ENCODE peak calls at places on chromosomes 1 and 21, in ten cellular contexts. One of them, this sample, is unnamed.

GRCh38 chr1:197557302-197557701 is 218.0 kb downstream of the DENND1B start:
- DNase-seq in GDM1: no peak
- DNase-seq in stomach: no peak
- DNase-seq in GM12891: no peak
- DNase-seq in PC-3: peak; percentile 75
- DNase-seq in NCI-H2029: no peak
- DNase-seq in stimulated activated CD4-positive, alpha-beta T cell treated with anti-CD3 and anti-CD28 coated beads, TNF-alpha, amount 100 ng/mL, for 4 hours: no peak
- DNase-seq in left cardiac atrium: no peak
- DNase-seq in iris pigment epithelial cell: peak; percentile 59
- DNase-seq in heart left ventricle: no peak
- DNase-seq in this sample: no peak

GRCh38 chr1:36008546-36009197 is 75.2 kb upstream of the TEKT2 start:
- DNase-seq in GDM1: no peak
- DNase-seq in heart left ventricle: no peak
- DNase-seq in stomach: no peak
- DNase-seq in left cardiac atrium: no peak
- DNase-seq in iris pigment epithelial cell: peak; percentile 95
- DNase-seq in GM12891: no peak
- DNase-seq in NCI-H2029: no peak
- DNase-seq in stimulated activated CD4-positive, alpha-beta T cell treated with anti-CD3 and anti-CD28 coated beads, TNF-alpha, amount 100 ng/mL, for 4 hours: no peak
- DNase-seq in PC-3: peak; percentile 89
- DNase-seq in this sample: no peak

GRCh38 chr1:37606481-37607263 is 10.9 kb upstream of the GNL2 start:
- DNase-seq in left cardiac atrium: no peak
- DNase-seq in GDM1: no peak
- DNase-seq in heart left ventricle: no peak
- DNase-seq in PC-3: no peak
- DNase-seq in GM12891: no peak
- DNase-seq in stomach: no peak
- DNase-seq in NCI-H2029: no peak
- DNase-seq in stimulated activated CD4-positive, alpha-beta T cell treated with anti-CD3 and anti-CD28 coated beads, TNF-alpha, amount 100 ng/mL, for 4 hours: no peak
- DNase-seq in iris pigment epithelial cell: peak; percentile 73
- DNase-seq in this sample: no peak

GRCh38 chr1:18447509-18448220 is 33.1 kb upstream of the KLHDC7A start:
- DNase-seq in PC-3: no peak
- DNase-seq in stomach: no peak
- DNase-seq in GM12891: no peak
- DNase-seq in heart left ventricle: no peak
- DNase-seq in stimulated activated CD4-positive, alpha-beta T cell treated with anti-CD3 and anti-CD28 coated beads, TNF-alpha, amount 100 ng/mL, for 4 hours: no peak
- DNase-seq in GDM1: no peak
- DNase-seq in left cardiac atrium: no peak
- DNase-seq in iris pigment epithelial cell: no peak
- DNase-seq in NCI-H2029: no peak
- DNase-seq in this sample: no peak

GRCh38 chr1:44436401-44437394 is 31.6 kb downstream of the RNF220 start:
- DNase-seq in iris pigment epithelial cell: no peak
- DNase-seq in stimulated activated CD4-positive, alpha-beta T cell treated with anti-CD3 and anti-CD28 coated beads, TNF-alpha, amount 100 ng/mL, for 4 hours: no peak
- DNase-seq in left cardiac atrium: no peak
- DNase-seq in GM12891: no peak
- DNase-seq in NCI-H2029: peak; percentile 70
- DNase-seq in PC-3: no peak
- DNase-seq in heart left ventricle: no peak
- DNase-seq in GDM1: no peak
- DNase-seq in stomach: no peak
- DNase-seq in this sample: no peak

GRCh38 chr1:184033711-184034167 is 3.8 kb downstream of the COLGALT2 start:
- DNase-seq in stimulated activated CD4-positive, alpha-beta T cell treated with anti-CD3 and anti-CD28 coated beads, TNF-alpha, amount 100 ng/mL, for 4 hours: no peak
- DNase-seq in NCI-H2029: no peak
- DNase-seq in PC-3: no peak
- DNase-seq in iris pigment epithelial cell: no peak
- DNase-seq in GM12891: no peak
- DNase-seq in left cardiac atrium: no peak
- DNase-seq in stomach: no peak
- DNase-seq in heart left ventricle: no peak
- DNase-seq in GDM1: no peak
- DNase-seq in this sample: no peak

GRCh38 chr21:32940079-32941014 is 85.4 kb upstream of the OLIG2 start:
- DNase-seq in left cardiac atrium: peak; percentile 26
- DNase-seq in PC-3: peak; percentile 69
- DNase-seq in NCI-H2029: peak; percentile 54
- DNase-seq in heart left ventricle: peak; percentile 32
- DNase-seq in GM12891: no peak
- DNase-seq in GDM1: peak; percentile 28
- DNase-seq in stimulated activated CD4-positive, alpha-beta T cell treated with anti-CD3 and anti-CD28 coated beads, TNF-alpha, amount 100 ng/mL, for 4 hours: no peak
- DNase-seq in stomach: peak; percentile 44
- DNase-seq in iris pigment epithelial cell: peak; percentile 46
- DNase-seq in this sample: peak; percentile 50

GRCh38 chr1:26598890-26599289 is 69.3 kb downstream of the RPS6KA1 start:
- DNase-seq in GM12891: no peak
- DNase-seq in GDM1: peak; percentile 17
- DNase-seq in stimulated activated CD4-positive, alpha-beta T cell treated with anti-CD3 and anti-CD28 coated beads, TNF-alpha, amount 100 ng/mL, for 4 hours: no peak
- DNase-seq in left cardiac atrium: no peak
- DNase-seq in iris pigment epithelial cell: no peak
- DNase-seq in heart left ventricle: no peak
- DNase-seq in PC-3: no peak
- DNase-seq in NCI-H2029: no peak
- DNase-seq in stomach: no peak
- DNase-seq in this sample: no peak

GRCh38 chr1:210687582-210688279 is 359.0 kb downstream of the HHAT start:
- DNase-seq in NCI-H2029: no peak
- DNase-seq in GM12891: no peak
- DNase-seq in stomach: no peak
- DNase-seq in iris pigment epithelial cell: peak; percentile 1
- DNase-seq in stimulated activated CD4-positive, alpha-beta T cell treated with anti-CD3 and anti-CD28 coated beads, TNF-alpha, amount 100 ng/mL, for 4 hours: no peak
- DNase-seq in PC-3: peak; percentile 27
- DNase-seq in left cardiac atrium: no peak
- DNase-seq in GDM1: no peak
- DNase-seq in heart left ventricle: no peak
- DNase-seq in this sample: no peak

GRCh38 chr1:43274804-43275180 is 5.0 kb downstream of the TMEM125 start:
- DNase-seq in stomach: no peak
- DNase-seq in left cardiac atrium: no peak
- DNase-seq in heart left ventricle: no peak
- DNase-seq in PC-3: no peak
- DNase-seq in GM12891: no peak
- DNase-seq in stimulated activated CD4-positive, alpha-beta T cell treated with anti-CD3 and anti-CD28 coated beads, TNF-alpha, amount 100 ng/mL, for 4 hours: no peak
- DNase-seq in NCI-H2029: no peak
- DNase-seq in GDM1: no peak
- DNase-seq in iris pigment epithelial cell: no peak
- DNase-seq in this sample: no peak

GRCh38 chr1:1361233-1361981 is 3.1 kb upstream of the MXRA8 start:
- DNase-seq in iris pigment epithelial cell: no peak
- DNase-seq in PC-3: no peak
- DNase-seq in left cardiac atrium: no peak
- DNase-seq in stimulated activated CD4-positive, alpha-beta T cell treated with anti-CD3 and anti-CD28 coated beads, TNF-alpha, amount 100 ng/mL, for 4 hours: no peak
- DNase-seq in heart left ventricle: no peak
- DNase-seq in NCI-H2029: no peak
- DNase-seq in GM12891: no peak
- DNase-seq in GDM1: no peak
- DNase-seq in stomach: no peak
- DNase-seq in this sample: no peak

GRCh38 chr1:66168919-66169725 is 364.8 kb upstream of the SGIP1 start:
- DNase-seq in iris pigment epithelial cell: no peak
- DNase-seq in GDM1: no peak
- DNase-seq in PC-3: no peak
- DNase-seq in GM12891: no peak
- DNase-seq in heart left ventricle: no peak
- DNase-seq in stomach: no peak
- DNase-seq in stimulated activated CD4-positive, alpha-beta T cell treated with anti-CD3 and anti-CD28 coated beads, TNF-alpha, amount 100 ng/mL, for 4 hours: no peak
- DNase-seq in NCI-H2029: no peak
- DNase-seq in left cardiac atrium: no peak
- DNase-seq in this sample: no peak

GRCh38 chr1:206570529-206570928 is 41.7 kb downstream of the EIF2D start:
- DNase-seq in stimulated activated CD4-positive, alpha-beta T cell treated with anti-CD3 and anti-CD28 coated beads, TNF-alpha, amount 100 ng/mL, for 4 hours: no peak
- DNase-seq in GM12891: no peak
- DNase-seq in NCI-H2029: no peak
- DNase-seq in left cardiac atrium: no peak
- DNase-seq in PC-3: no peak
- DNase-seq in iris pigment epithelial cell: peak; percentile 40
- DNase-seq in GDM1: no peak
- DNase-seq in heart left ventricle: no peak
- DNase-seq in stomach: no peak
- DNase-seq in this sample: no peak

GRCh38 chr1:63403386-63403785 is 36.0 kb downstream of the ALG6 start:
- DNase-seq in NCI-H2029: no peak
- DNase-seq in GM12891: no peak
- DNase-seq in PC-3: peak; percentile 72
- DNase-seq in stimulated activated CD4-positive, alpha-beta T cell treated with anti-CD3 and anti-CD28 coated beads, TNF-alpha, amount 100 ng/mL, for 4 hours: no peak
- DNase-seq in stomach: no peak
- DNase-seq in heart left ventricle: no peak
- DNase-seq in GDM1: peak; percentile 17
- DNase-seq in iris pigment epithelial cell: no peak
- DNase-seq in left cardiac atrium: no peak
- DNase-seq in this sample: no peak

GRCh38 chr1:77475631-77476030 is 193.8 kb downstream of the AK5 start:
- DNase-seq in GDM1: no peak
- DNase-seq in GM12891: no peak
- DNase-seq in heart left ventricle: no peak
- DNase-seq in PC-3: no peak
- DNase-seq in left cardiac atrium: no peak
- DNase-seq in iris pigment epithelial cell: no peak
- DNase-seq in stomach: no peak
- DNase-seq in stimulated activated CD4-positive, alpha-beta T cell treated with anti-CD3 and anti-CD28 coated beads, TNF-alpha, amount 100 ng/mL, for 4 hours: no peak
- DNase-seq in NCI-H2029: no peak
- DNase-seq in this sample: no peak

GRCh38 chr21:18384771-18385170 is 18.8 kb downstream of the TMPRSS15 start:
- DNase-seq in stomach: no peak
- DNase-seq in PC-3: peak; percentile 54
- DNase-seq in GM12891: no peak
- DNase-seq in GDM1: no peak
- DNase-seq in stimulated activated CD4-positive, alpha-beta T cell treated with anti-CD3 and anti-CD28 coated beads, TNF-alpha, amount 100 ng/mL, for 4 hours: no peak
- DNase-seq in heart left ventricle: no peak
- DNase-seq in NCI-H2029: no peak
- DNase-seq in iris pigment epithelial cell: peak; percentile 1
- DNase-seq in left cardiac atrium: no peak
- DNase-seq in this sample: no peak

GRCh38 chr1:191857600-191857999 is 300.7 kb upstream of the RGS18 start:
- DNase-seq in iris pigment epithelial cell: no peak
- DNase-seq in GDM1: no peak
- DNase-seq in stomach: no peak
- DNase-seq in PC-3: no peak
- DNase-seq in heart left ventricle: no peak
- DNase-seq in stimulated activated CD4-positive, alpha-beta T cell treated with anti-CD3 and anti-CD28 coated beads, TNF-alpha, amount 100 ng/mL, for 4 hours: no peak
- DNase-seq in left cardiac atrium: no peak
- DNase-seq in GM12891: no peak
- DNase-seq in NCI-H2029: no peak
- DNase-seq in this sample: no peak

GRCh38 chr1:84883286-84883685 is 9.7 kb downstream of the LPAR3 start:
- DNase-seq in stimulated activated CD4-positive, alpha-beta T cell treated with anti-CD3 and anti-CD28 coated beads, TNF-alpha, amount 100 ng/mL, for 4 hours: no peak
- DNase-seq in GM12891: no peak
- DNase-seq in stomach: no peak
- DNase-seq in NCI-H2029: no peak
- DNase-seq in GDM1: no peak
- DNase-seq in heart left ventricle: no peak
- DNase-seq in PC-3: peak; percentile 67
- DNase-seq in iris pigment epithelial cell: peak; percentile 68
- DNase-seq in left cardiac atrium: no peak
- DNase-seq in this sample: no peak